ENCODE peak calls at places on chromosomes 3 and 15, in four cellular contexts. W, C, F and V are unnamed samples.

GRCh38 chr3:151016421-151016820 is 43.9 kb upstream of the CLRN1 start:
- DNase-seq in W (no peak), C (no peak), F (no peak), V (no peak)

GRCh38 chr3:176661432-176661964 is 535.8 kb downstream of the TBL1XR1 start:
- DNase-seq in W (peak), C (no peak), F (no peak), V (no peak)

GRCh38 chr3:149816986-149817385 is 4.0 kb downstream of the RNF13 start:
- DNase-seq in W (no peak), C (no peak), F (no peak), V (no peak)

GRCh38 chr3:51673181-51673801 is 2.2 kb downstream of the TEX264 start:
- DNase-seq in W (no peak), C (no peak), F (no peak), V (peak)

GRCh38 chr3:77449459-77449858 is 409.6 kb downstream of the ROBO2 start:
- DNase-seq in W (no peak), C (no peak), F (no peak), V (no peak)

GRCh38 chr3:148974726-148975125 is 16.6 kb upstream of the GYG1 start:
- DNase-seq in W (no peak), C (no peak), F (no peak), V (no peak)

GRCh38 chr3:139122221-139122581 is 77.5 kb upstream of the PRR23C start:
- DNase-seq in W (no peak), C (no peak), F (no peak), V (no peak)

GRCh38 chr15:49225572-49226281 is 55.7 kb downstream of the GALK2 start:
- DNase-seq in W (peak), C (peak), F (no peak), V (no peak)

GRCh38 chr3:14368146-14368545 is 34.3 kb upstream of the SLC6A6 start:
- DNase-seq in W (no peak), C (no peak), F (no peak), V (no peak)

GRCh38 chr15:66841953-66842681 is 140.1 kb downstream of the SMAD6 start:
- DNase-seq in W (peak), C (no peak), F (no peak), V (peak)

GRCh38 chr15:101123222-101123910 is 128.5 kb downstream of the CHSY1 start:
- DNase-seq in W (no peak), C (no peak), F (no peak), V (no peak)

GRCh38 chr3:66938338-66938963 is 59.7 kb upstream of the KBTBD8 start:
- DNase-seq in W (peak), C (peak), F (peak), V (peak)

GRCh38 chr3:71330505-71330904 is 253.0 kb downstream of the FOXP1 start:
- DNase-seq in W (no peak), C (no peak), F (no peak), V (no peak)

GRCh38 chr15:64447536-64448315 is 12.7 kb upstream of the ZNF609 start:
- DNase-seq in W (no peak), C (no peak), F (no peak), V (no peak)

GRCh38 chr3:129061077-129061887 is 703 bp downstream of the GP9 start:
- DNase-seq in W (no peak), C (no peak), F (no peak), V (no peak)

GRCh38 chr15:86591158-86591557 is 511.5 kb downstream of the AGBL1 start:
- DNase-seq in W (no peak), C (no peak), F (no peak), V (no peak)

GRCh38 chr15:96695426-96695825 is 364.9 kb downstream of the NR2F2 start:
- DNase-seq in W (no peak), C (no peak), F (no peak), V (no peak)

GRCh38 chr3:29822051-29822450 is 541.2 kb downstream of the RBMS3 start:
- DNase-seq in W (no peak), C (no peak), F (no peak), V (no peak)

GRCh38 chr3:107775958-107776357 is 253.2 kb downstream of the BBX start:
- DNase-seq in W (no peak), C (no peak), F (no peak), V (no peak)

GRCh38 chr3:126498936-126499335 is 18.6 kb downstream of the UROC1 start:
- DNase-seq in W (no peak), C (no peak), F (no peak), V (peak)

GRCh38 chr15:82919231-82919886 is 33.2 kb downstream of the HOMER2 start:
- DNase-seq in W (no peak), C (no peak), F (no peak), V (peak)

GRCh38 chr3:132504375-132504921 is 87.1 kb downstream of the DNAJC13 start:
- DNase-seq in W (no peak), C (no peak), F (no peak), V (no peak)

GRCh38 chr3:27556854-27557253 is 72.7 kb upstream of the SLC4A7 start:
- DNase-seq in W (no peak), C (no peak), F (no peak), V (no peak)

GRCh38 chr3:137767146-137768020 is 3.3 kb downstream of the SOX14 start:
- DNase-seq in W (no peak), C (peak), F (no peak), V (no peak)

GRCh38 chr3:19256313-19256712 is 108.0 kb downstream of the KCNH8 start:
- DNase-seq in W (no peak), C (no peak), F (no peak), V (no peak)

GRCh38 chr3:30672959-30673358 is 66.6 kb downstream of the TGFBR2 start:
- DNase-seq in W (no peak), C (no peak), F (no peak), V (no peak)

GRCh38 chr15:73575636-73576247 is 57.4 kb downstream of the NPTN start:
- DNase-seq in W (no peak), C (no peak), F (no peak), V (no peak)

GRCh38 chr3:85737846-85738245 is 779.1 kb downstream of the CADM2 start:
- DNase-seq in W (no peak), C (no peak), F (no peak), V (no peak)

GRCh38 chr3:137039570-137039969 is 81.8 kb downstream of the IL20RB start:
- DNase-seq in W (no peak), C (no peak), F (no peak), V (no peak)

GRCh38 chr3:148943531-148944200 is 47.7 kb upstream of the GYG1 start:
- DNase-seq in W (peak), C (no peak), F (peak), V (peak)

GRCh38 chr3:183481582-183481981 is 53.2 kb upstream of the MCF2L2 start:
- DNase-seq in W (no peak), C (no peak), F (no peak), V (no peak)

GRCh38 chr3:95738045-95738444 is 1076.3 kb upstream of the EPHA6 start:
- DNase-seq in W (no peak), C (no peak), F (no peak), V (no peak)

GRCh38 chr15:87609474-87609873 is 647.1 kb downstream of the NTRK3 start:
- DNase-seq in W (no peak), C (no peak), F (no peak), V (no peak)

GRCh38 chr3:15220056-15220455 is 14.0 kb downstream of the CAPN7 start:
- DNase-seq in W (no peak), C (no peak), F (no peak), V (no peak)

GRCh38 chr15:73982251-73982962 is 9.7 kb downstream of the STOML1 start:
- DNase-seq in W (no peak), C (no peak), F (no peak), V (no peak)

GRCh38 chr15:73600413-73601050 is 32.7 kb downstream of the NPTN start:
- DNase-seq in W (no peak), C (no peak), F (no peak), V (no peak)

GRCh38 chr3:105846809-105847208 is 22.0 kb downstream of the CBLB start:
- DNase-seq in W (no peak), C (no peak), F (no peak), V (no peak)

GRCh38 chr3:105850593-105850992 is 18.2 kb downstream of the CBLB start:
- DNase-seq in W (no peak), C (no peak), F (no peak), V (no peak)

GRCh38 chr3:105847865-105848264 is 20.9 kb downstream of the CBLB start:
- DNase-seq in W (no peak), C (no peak), F (no peak), V (no peak)

GRCh38 chr3:105847452-105847851 is 21.4 kb downstream of the CBLB start:
- DNase-seq in W (no peak), C (no peak), F (no peak), V (no peak)

GRCh38 chr3:105848821-105849220 is 20.0 kb downstream of the CBLB start:
- DNase-seq in W (no peak), C (no peak), F (no peak), V (no peak)
- TF ChIP-seq HDAC2 in W (no peak), C (no peak), F (no peak), V (no peak)

GRCh38 chr15:25177955-25178801 is 223.4 kb downstream of the SNRPN start:
- DNase-seq in W (no peak), C (no peak), F (no peak), V (no peak)

GRCh38 chr15:25176991-25177954 is 222.5 kb downstream of the SNRPN start:
- DNase-seq in W (no peak), C (no peak), F (no peak), V (no peak)

GRCh38 chr15:25179673-25180511 is 225.1 kb downstream of the SNRPN start:
- DNase-seq in W (no peak), C (no peak), F (no peak), V (no peak)

GRCh38 chr15:25180606-25181289 is 226.0 kb downstream of the SNRPN start:
- DNase-seq in W (no peak), C (no peak), F (no peak), V (no peak)

GRCh38 chr15:25178835-25179672 is 224.3 kb downstream of the SNRPN start:
- DNase-seq in W (no peak), C (no peak), F (no peak), V (no peak)
- TF ChIP-seq SP1 in W (no peak), C (no peak), F (no peak), V (no peak)

GRCh38 chr3:123552095-123552714 is 32.6 kb downstream of the HACD2 start:
- DNase-seq in W (peak), C (no peak), F (no peak), V (peak)
- TF ChIP-seq RFX5 in W (no peak), C (no peak), F (no peak), V (no peak)

GRCh38 chr15:52794665-52795463 is 4.7 kb upstream of the ONECUT1 start:
- DNase-seq in W (no peak), C (no peak), F (no peak), V (no peak)
- TF ChIP-seq HDAC2 in W (no peak), C (no peak), F (no peak), V (no peak)

GRCh38 chr3:105762749-105763673 is 105.8 kb downstream of the CBLB start:
- DNase-seq in W (no peak), C (no peak), F (no peak), V (no peak)
- TF ChIP-seq SP1 in W (no peak), C (no peak), F (no peak), V (no peak)

DNA sequence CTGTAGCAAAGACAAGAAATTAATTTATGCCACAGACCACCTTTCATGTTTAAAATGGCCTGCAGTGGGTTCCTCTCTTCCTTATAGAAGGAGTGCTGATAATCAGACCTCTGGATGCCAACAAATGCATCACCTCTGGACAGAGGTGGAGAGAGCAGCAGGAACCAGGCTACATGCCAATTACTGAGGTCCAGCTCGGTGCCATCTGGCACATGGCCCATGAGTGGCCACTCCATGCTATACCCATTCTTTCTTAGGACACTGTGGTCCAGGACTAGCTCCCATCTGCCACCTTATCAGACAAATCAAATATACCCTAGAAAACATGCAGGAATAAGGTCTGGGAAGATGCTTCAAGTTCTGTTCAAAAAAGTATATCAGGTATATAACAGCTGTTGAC is 60.7 kb downstream of the TBC1D2B start:
- DNase-seq in W (no peak), C (no peak), F (no peak), V (no peak)
- TF ChIP-seq RFX5 in W (no peak), C (no peak), F (no peak), V (no peak)

DNA sequence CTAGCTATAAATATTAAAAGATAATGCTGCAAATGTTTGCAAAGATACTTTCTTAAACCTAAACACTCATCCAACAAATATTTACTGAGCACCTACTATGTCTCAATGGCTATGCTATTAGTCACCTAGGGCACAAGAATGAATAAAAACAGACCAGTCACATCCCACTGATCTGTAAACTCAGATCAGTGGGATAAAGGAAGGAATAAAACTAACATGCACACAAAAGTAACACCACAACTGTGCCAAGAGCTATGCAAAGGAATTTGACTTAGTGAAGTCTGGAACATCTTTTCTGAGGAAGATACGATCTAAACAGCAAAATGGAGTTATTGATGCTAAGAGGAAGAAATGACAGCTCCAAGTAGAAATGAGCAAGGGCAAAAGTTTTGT is 56.6 kb downstream of the CBLB start:
- DNase-seq in W (no peak), C (no peak), F (no peak), V (no peak)
- TF ChIP-seq HDAC2 in W (no peak), C (no peak), F (no peak), V (no peak)

GRCh38 chr3:195468841-195469240 is 26.0 kb upstream of the ACAP2 start:
- DNase-seq in W (no peak), C (no peak), F (no peak), V (no peak)

GRCh38 chr3:195468391-195468776 is 25.6 kb upstream of the ACAP2 start:
- DNase-seq in W (no peak), C (no peak), F (no peak), V (no peak)

GRCh38 chr3:195462308-195462610 is 19.4 kb upstream of the ACAP2 start:
- DNase-seq in W (no peak), C (no peak), F (no peak), V (no peak)

GRCh38 chr3:195467641-195468390 is 25.0 kb upstream of the ACAP2 start:
- DNase-seq in W (no peak), C (no peak), F (no peak), V (no peak)

DNA sequence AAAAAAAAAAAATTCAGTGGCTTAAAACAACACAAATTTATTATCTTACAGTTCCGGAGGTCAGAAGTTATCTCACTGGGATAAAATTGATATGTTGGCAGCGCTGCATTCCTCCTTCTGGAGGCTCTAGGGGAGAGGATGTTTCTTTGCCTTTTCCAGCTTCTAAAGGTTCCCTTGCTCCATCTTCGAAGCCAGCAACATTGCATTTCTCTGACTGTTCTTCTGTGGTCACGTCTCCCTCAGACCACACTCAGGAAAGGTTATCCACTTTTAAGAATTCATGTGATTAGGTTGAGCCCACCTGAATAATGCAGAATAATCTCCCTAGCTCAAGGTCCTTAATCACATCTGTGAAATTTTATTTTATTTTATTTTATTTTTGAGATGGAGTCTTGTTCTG is 23.4 kb upstream of the ACAP2 start:
- DNase-seq in W (no peak), C (no peak), F (no peak), V (no peak)
- TF ChIP-seq SP1 in W (no peak), C (no peak), F (no peak), V (no peak)

DNA sequence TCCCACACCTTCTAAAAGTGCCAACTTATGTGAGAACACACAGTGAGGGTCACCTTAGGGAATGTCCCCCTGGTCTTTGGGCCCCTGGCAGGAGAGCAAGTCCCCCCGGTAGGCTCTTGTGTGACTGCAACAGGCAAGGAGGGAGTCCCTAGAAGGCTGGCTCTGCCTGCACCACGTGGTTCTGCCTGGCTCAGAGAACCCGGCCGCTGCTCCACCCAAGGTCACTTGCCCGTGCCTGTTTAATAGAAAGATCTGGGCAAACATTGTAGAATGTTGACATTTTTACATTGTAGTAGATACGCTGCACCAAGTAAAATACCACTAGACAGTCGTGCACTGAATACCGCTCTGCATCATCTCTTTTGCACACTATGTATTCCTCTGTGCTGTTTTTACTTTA is 21.9 kb downstream of the GABRA5 start:
- DNase-seq in W (no peak), C (no peak), F (no peak), V (peak)
- TF ChIP-seq RFX5 in W (no peak), C (no peak), F (no peak), V (no peak)

GRCh38 chr3:62259924-62260323 is 113.4 kb downstream of the FEZF2 start:
- DNase-seq in W (no peak), C (no peak), F (no peak), V (no peak)

GRCh38 chr3:62261800-62262199 is 111.5 kb downstream of the FEZF2 start:
- DNase-seq in W (no peak), C (no peak), F (no peak), V (no peak)

GRCh38 chr3:62261121-62261520 is 112.2 kb downstream of the FEZF2 start:
- DNase-seq in W (no peak), C (no peak), F (no peak), V (no peak)

GRCh38 chr3:62265528-62265927 is 107.8 kb downstream of the FEZF2 start:
- DNase-seq in W (no peak), C (no peak), F (no peak), V (no peak)

GRCh38 chr3:62260655-62261054 is 112.7 kb downstream of the FEZF2 start:
- DNase-seq in W (no peak), C (no peak), F (no peak), V (no peak)
- TF ChIP-seq HDAC2 in W (no peak), C (no peak), F (no peak), V (no peak)